ENCODE peak calls at places on chromosomes 4 and X, in nine cellular contexts. S is uterus, O is epithelial cell of esophagus, A is astrocyte, B is coronary artery, U is choroid plexus epithelial cell, H is HFF-Myc, Q is lower leg skin, F is GM12865. Y is an unnamed sample.
A peak's percentile ranks its signal among the peaks of the same experiment; 100 is the strongest.

GRCh38 chrX:25300994-25301393 is 285.2 kb upstream of the ARX start:
- DNase-seq in S (no peak), O (no peak), A (no peak), B (no peak), U (no peak), H (no peak), Q (no peak), F (no peak), Y (no peak)

GRCh38 chrX:46653482-46653881 is 79.9 kb downstream of the CHST7 start:
- DNase-seq in S (no peak), O (peak; percentile 53), A (no peak), B (no peak), U (peak; percentile 44), H (no peak), Q (no peak), F (no peak), Y (peak; percentile 47)

GRCh38 chr4:163385466-163385865 is 41.8 kb downstream of the NPY5R start:
- DNase-seq in S (no peak), O (peak; percentile 61), A (no peak), B (no peak), U (no peak), H (no peak), Q (no peak), F (no peak), Y (peak; percentile 50)

GRCh38 chrX:103733017-103733416 is 22.3 kb downstream of the TMEM31 start:
- DNase-seq in S (no peak), O (peak; percentile 29), A (no peak), B (no peak), U (no peak), H (no peak), Q (no peak), F (no peak), Y (peak; percentile 18)

GRCh38 chrX:150899191-150899757 is 806 bp upstream of the CD99L2 start:
- DNase-seq in S (peak; percentile 22), O (peak; percentile 18), A (peak; percentile 8), B (peak; percentile 76), U (peak; percentile 28), H (no peak), Q (peak; percentile 18), F (peak; percentile 68), Y (peak; percentile 8)

GRCh38 chrX:120205816-120206753 is 44.5 kb upstream of the ZBTB33 start:
- DNase-seq in S (no peak), O (peak; percentile 15), A (no peak), B (no peak), U (no peak), H (no peak), Q (no peak), F (no peak), Y (peak; percentile 5)

GRCh38 chrX:22699591-22700091 is 300.1 kb upstream of the DDX53 start:
- DNase-seq in S (no peak), O (peak; percentile 1), A (peak; percentile 82), B (no peak), U (peak; percentile 85), H (peak; percentile 55), Q (peak; percentile 15), F (no peak), Y (peak; percentile 5)

GRCh38 chr4:53193111-53193510 is 172.8 kb downstream of the SCFD2 start:
- DNase-seq in S (no peak), O (peak; percentile 14), A (no peak), B (no peak), U (peak; percentile 51), H (no peak), Q (no peak), F (no peak), Y (no peak)

GRCh38 chr4:120304801-120305200 is 238.2 kb upstream of the MAD2L1 start:
- DNase-seq in S (no peak), O (no peak), A (no peak), B (no peak), U (peak; percentile 13), H (no peak), Q (no peak), F (no peak), Y (no peak)

GRCh38 chr4:93960450-93960849 is 131.9 kb downstream of the ATOH1 start:
- DNase-seq in S (no peak), O (no peak), A (no peak), B (no peak), U (no peak), H (no peak), Q (no peak), F (no peak), Y (no peak)

GRCh38 chrX:133444952-133445831 is 29.9 kb upstream of the GPC4 start:
- DNase-seq in S (no peak), O (peak; percentile 61), A (peak; percentile 28), B (no peak), U (no peak), H (no peak), Q (no peak), F (no peak), Y (peak; percentile 42)

GRCh38 chr4:57182132-57182874 is 72.1 kb upstream of the IGFBP7 start:
- DNase-seq in S (no peak), O (no peak), A (no peak), B (no peak), U (no peak), H (no peak), Q (peak; percentile 32), F (no peak), Y (no peak)

GRCh38 chrX:73524906-73525305 is 38.1 kb upstream of the CHIC1 start:
- DNase-seq in S (no peak), O (no peak), A (no peak), B (no peak), U (no peak), H (no peak), Q (no peak), F (no peak), Y (no peak)

GRCh38 chrX:73525928-73526690 is 36.9 kb upstream of the CHIC1 start:
- DNase-seq in S (no peak), O (no peak), A (no peak), B (no peak), U (no peak), H (no peak), Q (no peak), F (no peak), Y (no peak)
- H3K4me3 ChIP-seq in S (no peak overlapping the region), O (no peak overlapping the region), A (no peak overlapping the region), B (no peak overlapping the region), U (no peak overlapping the region), H (no peak overlapping the region), Q (no peak overlapping the region), F (no peak overlapping the region), Y (no peak overlapping the region)

DNA sequence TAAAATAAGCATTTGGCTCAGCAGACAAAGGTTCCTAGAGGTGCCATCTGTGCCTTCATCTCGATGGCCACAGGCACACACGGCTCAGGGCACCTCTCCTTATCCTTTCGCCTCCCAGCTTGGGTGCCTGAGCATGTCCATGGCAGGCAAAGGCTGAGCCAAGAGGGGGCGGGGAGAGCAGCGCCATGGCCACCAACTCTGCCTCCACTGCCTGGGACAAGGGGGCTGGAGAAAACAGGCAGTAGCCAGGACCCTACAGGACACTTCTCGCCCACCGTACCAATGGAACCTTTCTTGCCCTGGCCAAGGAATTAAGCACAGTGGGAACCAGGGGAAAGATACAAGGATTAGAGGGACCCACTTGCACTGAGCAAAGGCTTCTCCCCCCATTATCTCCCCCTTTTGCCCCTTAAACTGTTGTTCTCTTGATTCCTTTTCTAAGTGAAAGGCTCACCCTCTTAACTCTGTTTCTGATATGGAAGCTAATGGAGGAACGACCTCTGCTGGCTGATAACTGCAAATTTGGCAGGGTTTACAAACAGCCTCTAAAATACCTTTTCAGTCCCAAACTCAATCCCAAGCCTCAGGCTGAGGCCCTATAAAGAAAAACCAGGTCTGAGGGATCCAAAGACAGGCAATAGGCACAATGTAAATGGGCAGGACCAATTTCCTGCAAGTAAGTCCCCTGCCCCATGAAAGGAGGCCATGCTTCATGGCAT is 335.2 kb downstream of the ADAM29 start:
- DNase-seq in S (no peak), O (peak; percentile 35), A (no peak), B (no peak), U (peak; percentile 47), H (no peak), Q (no peak), F (peak; percentile 24), Y (peak; percentile 10)
- TF ChIP-seq CTCF in S (no peak), O (peak; percentile 42), A (no peak), B (no peak), U (peak; percentile 60), H (no peak), Q (no peak), F (no peak), Y (peak; percentile 46)

GRCh38 chr4:1201851-1202525 is 29.6 kb upstream of the SPON2 start:
- DNase-seq in S (peak; percentile 90), O (no peak), A (peak; percentile 61), B (peak; percentile 75), U (peak; percentile 93), H (no peak), Q (peak; percentile 73), F (peak; percentile 93), Y (no peak)

GRCh38 chr4:1198070-1198844 is 25.9 kb upstream of the SPON2 start:
- DNase-seq in S (peak; percentile 86), O (no peak), A (peak; percentile 53), B (no peak), U (no peak), H (no peak), Q (no peak), F (peak; percentile 3), Y (no peak)

GRCh38 chr4:1202526-1203378 is 30.4 kb upstream of the SPON2 start:
- DNase-seq in S (no peak), O (no peak), A (no peak), B (peak; percentile 67), U (no peak), H (no peak), Q (no peak), F (no peak), Y (no peak)

GRCh38 chr4:1199556-1200331 is 27.4 kb upstream of the SPON2 start:
- DNase-seq in S (no peak), O (no peak), A (no peak), B (peak; percentile 61), U (no peak), H (no peak), Q (no peak), F (no peak), Y (no peak)

GRCh38 chr4:1200425-1201035 is 28.1 kb upstream of the SPON2 start:
- DNase-seq in S (peak; percentile 94), O (no peak), A (peak; percentile 82), B (peak; percentile 73), U (peak; percentile 91), H (peak; percentile 82), Q (no peak), F (peak; percentile 58), Y (no peak)
- H3K4me3 ChIP-seq in S (peak overlapping the region; percentile 12), O (no peak overlapping the region), A (no peak overlapping the region), B (peak overlapping the region; percentile 34), U (peak overlapping the region; percentile 39), H (peak overlapping the region; percentile 8), Q (no peak overlapping the region), F (peak overlapping the region; percentile 92), Y (no peak overlapping the region)

DNA sequence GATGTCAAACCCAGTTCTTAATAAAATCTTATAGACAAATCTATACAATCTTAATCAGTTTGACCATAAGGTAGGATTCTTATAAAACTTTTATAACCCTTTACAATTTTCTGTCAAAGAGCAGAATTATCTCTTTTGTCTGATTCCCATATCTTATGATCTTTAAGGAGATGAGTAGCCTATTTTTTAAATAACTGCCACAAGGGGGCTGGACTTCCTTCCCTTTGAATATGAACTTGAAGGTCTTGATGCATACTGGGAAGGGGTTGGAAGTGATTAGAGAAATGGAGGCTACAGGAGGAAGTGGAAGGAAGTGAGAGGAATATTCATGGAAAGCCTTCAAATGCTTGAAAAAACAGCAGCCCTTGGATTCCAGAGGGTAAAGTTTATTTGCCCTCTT is 111.1 kb downstream of the APOOL start:
- DNase-seq in S (no peak), O (peak; percentile 0), A (no peak), B (no peak), U (peak; percentile 1), H (no peak), Q (no peak), F (no peak), Y (no peak)
- TF ChIP-seq CTCF in S (no peak), O (no peak), A (no peak), B (no peak), U (no peak), H (no peak), Q (no peak), F (no peak), Y (no peak)

GRCh38 chr4:16261313-16261878 is 35.1 kb upstream of the TAPT1 start:
- DNase-seq in S (no peak), O (no peak), A (no peak), B (no peak), U (no peak), H (no peak), Q (no peak), F (no peak), Y (no peak)
- H3K4me3 ChIP-seq in S (no peak overlapping the region), O (no peak overlapping the region), A (no peak overlapping the region), B (no peak overlapping the region), U (no peak overlapping the region), H (no peak overlapping the region), Q (no peak overlapping the region), F (no peak overlapping the region), Y (no peak overlapping the region)